ENCODE peak calls at places on chromosomes 2 and 18, in five cellular contexts. O is stimulated activated CD4-positive, alpha-beta T cell treated with anti-CD3 and anti-CD28 coated beads, Interleukin-12 subunit alpha, Interleukin-12 subunit beta, amount 100 ng/mL, for 4 hours; Y is spleen; W is AG04449; G is T1000. Z is an unnamed sample.

GRCh38 chr2:238716171-238716570 is 131.7 kb upstream of the TWIST2 start:
- DNase-seq in O (no peak), G (no peak), W (no peak), Y (no peak), Z (no peak)

GRCh38 chr18:56748698-56749268 is 97.6 kb downstream of the WDR7 start:
- DNase-seq in G (no peak), W (peak; percentile 0), O (no peak), Y (no peak), Z (no peak)

GRCh38 chr2:8453904-8454302 is 228.0 kb upstream of the ID2 start:
- DNase-seq in W (no peak), Y (no peak), G (no peak), O (no peak), Z (peak; percentile 56)

GRCh38 chr2:176891105-176891504 is 321.5 kb upstream of the HNRNPA3 start:
- DNase-seq in G (no peak), W (no peak), Y (no peak), O (no peak), Z (no peak)

GRCh38 chr18:38551881-38552280 is 986.3 kb upstream of the CELF4 start:
- DNase-seq in G (no peak), O (no peak), W (no peak), Y (no peak), Z (no peak)

GRCh38 chr2:28437142-28437835 is 44.6 kb downstream of the FOSL2 start:
- DNase-seq in G (no peak), W (no peak), O (no peak), Y (peak; percentile 65), Z (no peak)

GRCh38 chr18:78878335-78878734 is 101.3 kb upstream of the SALL3 start:
- DNase-seq in W (no peak), O (no peak), G (no peak), Y (no peak), Z (no peak)

GRCh38 chr2:173935305-173935704 is 29.9 kb downstream of the SP3 start:
- DNase-seq in G (no peak), O (no peak), Y (no peak), W (no peak), Z (no peak)

GRCh38 chr2:186068154-186068826 is 329.7 kb downstream of the FSIP2 start:
- DNase-seq in O (no peak), G (no peak), Y (no peak), W (no peak), Z (no peak)

GRCh38 chr2:217623513-217623912 is 379.3 kb downstream of the TNS1 start:
- DNase-seq in G (no peak), W (no peak), Y (no peak), O (no peak), Z (no peak)

GRCh38 chr2:39715095-39715494 is 49.4 kb downstream of the TMEM178A start:
- DNase-seq in Y (no peak), W (no peak), O (no peak), G (no peak), Z (no peak)

GRCh38 chr2:215888680-215889079 is 124.7 kb downstream of the MREG start:
- DNase-seq in W (no peak), G (no peak), O (no peak), Y (no peak), Z (no peak)

GRCh38 chr2:105896765-105897163 is 152.1 kb downstream of the NCK2 start:
- DNase-seq in W (no peak), O (no peak), Y (no peak), G (no peak), Z (no peak)

GRCh38 chr2:21261591-21261990 is 137.8 kb downstream of the TDRD15 start:
- DNase-seq in Y (no peak), G (no peak), W (no peak), O (no peak), Z (no peak)

GRCh38 chr2:221929259-221929658 is 357.2 kb upstream of the EPHA4 start:
- DNase-seq in O (no peak), W (no peak), Y (no peak), G (no peak), Z (no peak)

GRCh38 chr2:96517079-96517478 is 11.9 kb upstream of the NEURL3 start:
- DNase-seq in O (no peak), G (no peak), Y (no peak), W (no peak), Z (no peak)

GRCh38 chr2:209673811-209674210 is 97.8 kb upstream of the UNC80 start:
- DNase-seq in G (no peak), Y (no peak), O (no peak), W (no peak), Z (no peak)

GRCh38 chr2:179745615-179746263 is 115.7 kb downstream of the ZNF385B start:
- DNase-seq in O (no peak), G (no peak), Y (no peak), W (no peak), Z (peak; percentile 27)

GRCh38 chr18:40415224-40415791 is 1539.7 kb upstream of the PIK3C3 start:
- DNase-seq in O (no peak), W (no peak), Y (no peak), G (no peak), Z (no peak)

GRCh38 chr2:55743583-55743982 is 49.9 kb upstream of the PNPT1 start:
- DNase-seq in O (no peak), W (peak; percentile 40), G (no peak), Y (no peak), Z (no peak)

GRCh38 chr2:165469417-165469816 is at the start of gene CSRNP3:
- DNase-seq in G (peak; percentile 48), O (no peak), W (peak; percentile 23), Y (no peak), Z (peak; percentile 46)

GRCh38 chr2:181972431-181973190 is 13.0 kb upstream of the PPP1R1C start:
- DNase-seq in O (no peak), W (no peak), G (no peak), Y (no peak), Z (no peak)

GRCh38 chr18:51266736-51267135 is 69.3 kb upstream of the MEX3C start:
- DNase-seq in W (no peak), G (no peak), Y (no peak), O (no peak), Z (no peak)

GRCh38 chr2:207847807-207848544 is 78.3 kb upstream of the FZD5 start:
- DNase-seq in G (no peak), W (peak; percentile 57), Y (no peak), O (no peak), Z (peak; percentile 40)

GRCh38 chr2:138641277-138641676 is 138.9 kb downstream of the NXPH2 start:
- DNase-seq in Y (no peak), G (no peak), O (no peak), W (no peak), Z (no peak)

GRCh38 chr18:55861266-55861665 is 273.3 kb upstream of the TCF4 start:
- DNase-seq in W (no peak), G (no peak), O (no peak), Y (no peak), Z (no peak)

GRCh38 chr2:231715988-231716616 is 7.8 kb downstream of the PTMA start:
- DNase-seq in O (no peak), W (no peak), Y (peak; percentile 77), G (no peak), Z (no peak)

GRCh38 chr2:102002229-102002628 is 10.5 kb downstream of the IL1R2 start:
- DNase-seq in Y (no peak), G (no peak), W (no peak), O (no peak), Z (no peak)

GRCh38 chr2:227325824-227326195 is 759 bp downstream of the MFF start:
- DNase-seq in G (no peak), W (no peak), O (no peak), Y (peak; percentile 85), Z (peak; percentile 22)

GRCh38 chr2:105406221-105406620 is 7.4 kb upstream of the FHL2 start:
- DNase-seq in Y (no peak), G (peak; percentile 69), W (peak; percentile 65), O (no peak), Z (peak; percentile 44)

GRCh38 chr2:64853894-64854293 is 135.3 kb upstream of the SLC1A4 start:
- DNase-seq in W (no peak), O (no peak), G (no peak), Y (no peak), Z (no peak)

GRCh38 chr2:117127680-117128079 is 686.8 kb upstream of the DDX18 start:
- DNase-seq in G (no peak), Y (no peak), O (no peak), W (no peak), Z (no peak)

GRCh38 chr2:134386321-134386720 is 132.4 kb downstream of the MGAT5 start:
- DNase-seq in Y (no peak), O (no peak), W (no peak), G (no peak), Z (no peak)

Z was measured in left cardiac atrium.